ENCODE peak calls at places on chromosomes 6 and 20, in nine cellular contexts. N, R, X, Z, V, P, M, L and Q are unnamed samples.

GRCh38 chr20:48463916-48464315 is 363.9 kb downstream of the PREX1 start:
- DNase-seq in X (no peak), R (no peak), Z (no peak), M (peak; percentile 47), P (no peak), V (no peak), N (no peak), L (no peak), Q (no peak)

GRCh38 chr6:22877946-22878705 is 308.8 kb downstream of the HDGFL1 start:
- DNase-seq in P (no peak), V (peak; percentile 38), X (no peak), L (no peak), R (no peak), Z (no peak), M (no peak), N (no peak), Q (no peak)

GRCh38 chr6:52937908-52938307 is 28.4 kb upstream of the GSTA3 start:
- DNase-seq in L (no peak), M (no peak), X (no peak), P (no peak), N (no peak), V (no peak), R (no peak), Z (no peak), Q (no peak)

GRCh38 chr6:13576017-13576416 is 1.6 kb downstream of the SIRT5 start:
- DNase-seq in N (no peak), R (no peak), L (no peak), X (no peak), P (no peak), V (no peak), Z (no peak), M (no peak), Q (no peak)

GRCh38 chr6:73565767-73566485 is 45.1 kb upstream of the EEF1A1 start:
- DNase-seq in L (no peak), R (no peak), P (no peak), N (no peak), M (no peak), Z (no peak), V (peak; percentile 27), X (no peak), Q (no peak)

GRCh38 chr6:166826264-166826663 is 130.1 kb downstream of the RNASET2 start:
- DNase-seq in M (no peak), X (no peak), N (no peak), P (no peak), R (no peak), Z (no peak), V (no peak), L (no peak), Q (no peak)

GRCh38 chr6:158969148-158969547 is 30.9 kb downstream of the RSPH3 start:
- DNase-seq in P (no peak), N (no peak), Z (no peak), M (no peak), X (no peak), L (no peak), R (no peak), V (no peak), Q (no peak)

GRCh38 chr6:43899830-43900229 is 129.8 kb downstream of the VEGFA start:
- DNase-seq in P (no peak), Z (no peak), L (no peak), M (no peak), N (no peak), X (no peak), V (no peak), R (no peak), Q (no peak)

GRCh38 chr6:3496395-3496794 is 39.5 kb upstream of the SLC22A23 start:
- DNase-seq in X (no peak), N (no peak), Z (no peak), R (no peak), L (no peak), V (no peak), P (no peak), M (no peak), Q (no peak)

GRCh38 chr6:140105857-140106256 is 731.4 kb upstream of the CITED2 start:
- DNase-seq in X (no peak), N (no peak), M (no peak), Z (peak; percentile 1), P (no peak), L (peak; percentile 20), R (no peak), V (no peak), Q (no peak)

GRCh38 chr6:159169557-159170332 is 545 bp downstream of the FNDC1 start:
- DNase-seq in V (no peak), R (no peak), M (no peak), L (no peak), Z (peak; percentile 18), P (peak; percentile 58), N (peak; percentile 23), X (peak; percentile 31), Q (peak; percentile 46)

GRCh38 chr6:82783587-82784253 is 281.9 kb downstream of the UBE3D start:
- DNase-seq in P (no peak), R (no peak), M (no peak), L (peak; percentile 12), Z (no peak), V (no peak), N (no peak), X (no peak), Q (no peak)

GRCh38 chr6:22906091-22906549 is 336.8 kb downstream of the HDGFL1 start:
- DNase-seq in M (no peak), N (no peak), X (no peak), L (no peak), R (no peak), V (peak; percentile 84), P (no peak), Z (peak; percentile 34), Q (no peak)

GRCh38 chr6:16544006-16544405 is 217.3 kb downstream of the ATXN1 start:
- DNase-seq in L (no peak), N (peak; percentile 62), V (no peak), M (no peak), R (no peak), Z (no peak), P (no peak), X (no peak), Q (no peak)

GRCh38 chr20:44858959-44859358 is 26.5 kb upstream of the YWHAB start:
- DNase-seq in N (no peak), P (no peak), V (no peak), Z (no peak), L (peak; percentile 49), M (no peak), X (no peak), R (no peak), Q (no peak)

GRCh38 chr6:43115365-43115764 is 39.3 kb downstream of the PTK7 start:
- DNase-seq in M (no peak), V (no peak), X (no peak), L (no peak), P (no peak), N (no peak), R (no peak), Z (no peak), Q (no peak)

GRCh38 chr6:116507324-116507723 is 4.1 kb upstream of the CALHM5 start:
- DNase-seq in X (no peak), Z (no peak), P (no peak), V (no peak), R (no peak), M (no peak), L (no peak), N (no peak), Q (no peak)

GRCh38 chr6:165232277-165232654 is 77.1 kb downstream of the C6orf118 start:
- DNase-seq in M (no peak), N (no peak), P (no peak), R (no peak), V (no peak), Z (no peak), L (no peak), X (no peak), Q (no peak)